ENCODE peak calls at places on chromosomes 16 and 17, in six cellular contexts. D is GM10248; X is activated CD8-positive, alpha-beta T cell treated with anti-CD3 and anti-CD28 coated beads for 36 hours; T is fibroblast of lung; B is Peyer's patch; V is dorsolateral prefrontal cortex. N is an unnamed sample.

GRCh38 chr17:75011788-75012319 is 616 bp upstream of the MRPL58 start:
- DNase-seq in V (peak), B (peak), T (peak), D (no peak), X (no peak), N (peak)

GRCh38 chr16:57901480-57902069 is 69.4 kb downstream of the CNGB1 start:
- DNase-seq in B (no peak), V (no peak), T (no peak), X (no peak), D (no peak), N (no peak)

GRCh38 chr16:12170103-12171025 is 193.8 kb downstream of the SNX29 start:
- DNase-seq in X (no peak), D (no peak), T (peak), B (no peak), V (peak), N (no peak)

GRCh38 chr17:66701462-66701861 is 133.5 kb upstream of the CACNG5 start:
- DNase-seq in T (no peak), X (no peak), V (no peak), B (no peak), D (no peak), N (no peak)

GRCh38 chr17:54992797-54993639 is 24.5 kb downstream of the STXBP4 start:
- DNase-seq in D (peak), B (no peak), X (no peak), T (peak), V (no peak), N (peak)

GRCh38 chr16:78501744-78502143 is 402.3 kb downstream of the WWOX start:
- DNase-seq in T (no peak), D (no peak), V (no peak), X (no peak), B (no peak), N (no peak)

GRCh38 chr17:49990921-49991320 is 4.1 kb downstream of the DLX3 start:
- DNase-seq in V (no peak), D (no peak), B (no peak), T (no peak), X (no peak), N (no peak)

GRCh38 chr16:56682703-56683397 is 580 bp downstream of the MT1X start:
- DNase-seq in X (no peak), V (no peak), T (no peak), B (no peak), D (no peak), N (no peak)

GRCh38 chr16:65634291-65634690 is 512.4 kb upstream of the CDH11 start:
- DNase-seq in X (no peak), D (no peak), V (no peak), T (no peak), B (no peak), N (no peak)

GRCh38 chr17:52420555-52421078 is 262.1 kb upstream of the CA10 start:
- DNase-seq in V (no peak), B (no peak), D (no peak), T (no peak), X (no peak), N (no peak)

GRCh38 chr16:1167276-1168107 is 14.6 kb downstream of the CACNA1H start:
- DNase-seq in B (no peak), T (no peak), V (peak), X (no peak), D (no peak), N (no peak)

GRCh38 chr17:56679767-56680422 is 86.4 kb downstream of the NOG start:
- DNase-seq in B (no peak), D (no peak), V (no peak), X (no peak), T (no peak), N (no peak)

GRCh38 chr17:58336456-58337094 is 8.0 kb upstream of the TSPOAP1 start:
- DNase-seq in V (no peak), D (no peak), T (peak), B (no peak), X (no peak), N (no peak)

GRCh38 chr17:49996495-49997255 is 1.7 kb upstream of the DLX3 start:
- DNase-seq in V (no peak), X (peak), T (peak), D (peak), B (peak), N (peak)

GRCh38 chr17:74442670-74443515 is 11.0 kb downstream of the GPRC5C start:
- DNase-seq in B (peak), D (peak), T (peak), V (peak), X (peak), N (peak)

GRCh38 chr16:90008708-90009145 is 10.5 kb downstream of the DBNDD1 start:
- DNase-seq in B (peak), V (no peak), D (peak), X (peak), T (no peak), N (peak)

GRCh38 chr16:72836985-72837384 is 210.9 kb downstream of the ZFHX3 start:
- DNase-seq in B (no peak), T (no peak), X (no peak), V (no peak), D (no peak), N (no peak)

GRCh38 chr17:47253541-47254402 is at the start of gene ITGB3:
- DNase-seq in D (peak), B (peak), X (peak), V (no peak), T (peak), N (peak)
- TF ChIP-seq CTCF in D (peak), B (peak), X (peak), V (peak), T (peak), N (peak)

DNA sequence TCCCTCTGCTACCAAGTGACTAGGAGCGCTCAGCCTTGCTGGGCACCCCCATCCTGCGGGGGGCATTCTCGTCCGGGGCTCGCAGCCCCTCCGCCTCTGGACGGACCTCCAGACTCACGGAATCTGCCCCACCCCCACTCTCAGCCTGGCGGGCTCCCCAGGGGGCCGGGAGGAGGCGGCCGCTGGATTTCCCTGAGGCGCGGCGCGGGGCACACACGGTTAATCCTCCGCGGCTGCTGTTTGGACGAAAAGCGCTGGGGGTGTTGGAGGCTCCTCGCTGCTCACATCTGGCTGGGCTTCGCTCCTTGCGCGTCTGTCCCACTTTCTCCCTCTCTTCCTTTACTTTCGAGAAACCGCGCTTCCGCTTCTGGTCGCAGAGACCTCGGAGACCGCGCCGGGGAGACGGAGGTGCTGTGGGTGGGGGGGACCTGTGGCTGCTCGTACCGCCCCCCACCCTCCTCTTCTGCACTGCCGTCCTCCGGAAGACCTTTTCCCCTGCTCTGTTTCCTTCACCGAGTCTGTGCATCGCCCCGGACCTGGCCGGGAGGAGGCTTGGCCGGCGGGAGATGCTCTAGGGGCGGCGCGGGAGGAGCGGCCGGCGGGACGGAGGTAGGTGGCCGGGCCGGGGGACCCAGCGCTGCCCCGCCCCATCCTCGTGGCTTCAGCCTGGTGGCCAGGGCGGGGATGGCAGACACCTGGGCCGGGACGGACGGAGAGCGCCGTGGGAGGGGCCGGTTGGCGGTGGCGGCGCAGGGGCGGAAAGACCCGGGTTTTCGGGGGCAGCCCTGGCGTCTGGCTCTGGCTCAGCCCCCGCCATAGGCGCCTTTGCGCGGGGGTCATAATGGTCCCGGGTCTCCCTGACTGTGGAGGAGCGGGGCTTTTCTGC is at the start of gene C1QTNF1:
- DNase-seq in T (peak), B (no peak), D (peak), X (peak), V (no peak), N (peak)
- TF ChIP-seq CTCF in T (no peak), B (peak), D (no peak), X (peak), V (no peak), N (peak)

DNA sequence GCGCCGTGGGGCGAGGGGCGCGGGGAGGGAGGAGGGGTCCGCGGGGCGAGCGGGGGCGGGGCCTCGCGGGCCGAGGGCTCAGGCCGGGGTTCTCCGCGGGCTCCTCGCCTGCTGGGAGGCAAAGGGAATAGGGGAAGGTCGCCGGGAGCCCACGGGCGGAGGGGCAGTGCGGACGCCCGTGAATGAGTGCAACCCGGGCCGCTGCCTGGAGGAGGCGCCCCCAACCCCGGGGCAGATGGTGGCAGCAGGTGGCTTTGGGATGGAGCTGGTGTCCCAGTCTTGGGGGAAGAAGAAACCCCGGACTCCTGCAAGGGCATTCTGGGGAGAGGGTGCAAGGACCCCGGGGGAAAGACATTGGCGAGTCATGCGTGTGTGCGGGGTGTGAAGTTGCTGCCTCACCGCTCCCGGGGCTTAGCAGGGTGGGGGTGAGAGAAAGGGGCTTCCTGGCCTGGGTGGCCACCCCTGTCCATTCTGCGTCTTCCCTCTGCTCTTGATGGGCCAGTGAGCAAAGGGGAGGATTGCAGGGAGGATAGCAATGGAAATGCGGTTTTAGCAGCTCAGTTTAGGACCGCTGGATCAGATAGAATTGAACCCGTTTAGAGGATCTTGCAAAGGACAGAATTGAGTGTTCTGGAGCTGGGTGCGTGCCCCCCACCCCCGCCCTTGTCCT is 508 bp downstream of the KIAA0513 start:
- DNase-seq in V (no peak), D (no peak), X (peak), T (no peak), B (no peak), N (peak)
- TF ChIP-seq CTCF in V (no peak), D (peak), X (peak), T (peak), B (peak), N (peak)

GRCh38 chr17:63985387-63986140 is 12.6 kb upstream of the PRR29 start:
- DNase-seq in X (no peak), V (no peak), T (no peak), D (no peak), B (no peak), N (no peak)
- TF ChIP-seq CTCF in X (no peak), V (no peak), T (no peak), D (no peak), B (no peak), N (no peak)

DNA sequence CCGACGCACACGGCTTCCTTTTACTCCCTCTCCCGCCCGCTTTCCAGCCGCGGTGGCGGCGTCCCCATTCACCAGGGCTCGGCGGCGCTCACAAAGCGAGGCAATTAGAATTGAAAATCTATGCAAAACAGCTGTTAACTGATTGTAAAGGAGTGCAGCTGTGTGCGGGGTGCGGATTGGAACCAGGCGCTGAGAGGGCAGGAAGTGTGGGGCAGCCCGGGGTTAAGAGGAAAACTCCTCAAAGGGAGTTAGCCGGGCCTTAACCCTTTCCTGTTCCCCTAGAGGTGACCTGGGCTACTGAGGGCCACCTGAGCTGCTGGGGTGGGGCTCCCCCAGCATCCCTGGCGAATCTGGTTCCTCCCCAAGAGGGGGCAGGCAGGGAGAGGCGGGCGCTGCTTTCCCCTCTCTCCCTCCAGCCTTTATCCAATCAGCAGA is 5.8 kb upstream of the GSE1 start:
- DNase-seq in B (peak), D (no peak), V (no peak), T (peak), X (peak), N (no peak)
- TF ChIP-seq CTCF in B (peak), D (no peak), V (no peak), T (no peak), X (no peak), N (no peak)

DNA sequence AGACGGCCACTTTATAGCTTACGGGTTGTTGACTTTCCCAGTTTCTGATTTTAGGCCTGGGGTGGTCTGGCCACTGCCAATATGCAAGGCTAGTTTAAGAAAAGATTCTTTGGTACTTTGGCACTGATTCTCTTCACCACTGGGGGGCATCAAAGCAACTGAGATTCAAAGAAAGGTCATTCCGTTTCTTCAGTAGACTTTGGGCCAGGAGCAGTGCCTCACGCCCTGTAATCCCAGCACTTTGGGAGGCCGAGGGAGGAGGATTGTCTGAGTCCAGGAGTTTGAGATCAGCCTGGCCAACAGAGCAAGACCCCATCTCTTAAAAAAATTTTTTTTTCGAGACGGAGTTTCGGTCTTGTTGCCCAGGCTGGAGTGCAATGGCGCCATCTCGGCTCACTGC is 53.0 kb downstream of the RPA1 start:
- DNase-seq in T (peak), B (no peak), D (peak), X (peak), V (no peak), N (peak)
- TF ChIP-seq CTCF in T (peak), B (peak), D (peak), X (peak), V (peak), N (peak)

DNA sequence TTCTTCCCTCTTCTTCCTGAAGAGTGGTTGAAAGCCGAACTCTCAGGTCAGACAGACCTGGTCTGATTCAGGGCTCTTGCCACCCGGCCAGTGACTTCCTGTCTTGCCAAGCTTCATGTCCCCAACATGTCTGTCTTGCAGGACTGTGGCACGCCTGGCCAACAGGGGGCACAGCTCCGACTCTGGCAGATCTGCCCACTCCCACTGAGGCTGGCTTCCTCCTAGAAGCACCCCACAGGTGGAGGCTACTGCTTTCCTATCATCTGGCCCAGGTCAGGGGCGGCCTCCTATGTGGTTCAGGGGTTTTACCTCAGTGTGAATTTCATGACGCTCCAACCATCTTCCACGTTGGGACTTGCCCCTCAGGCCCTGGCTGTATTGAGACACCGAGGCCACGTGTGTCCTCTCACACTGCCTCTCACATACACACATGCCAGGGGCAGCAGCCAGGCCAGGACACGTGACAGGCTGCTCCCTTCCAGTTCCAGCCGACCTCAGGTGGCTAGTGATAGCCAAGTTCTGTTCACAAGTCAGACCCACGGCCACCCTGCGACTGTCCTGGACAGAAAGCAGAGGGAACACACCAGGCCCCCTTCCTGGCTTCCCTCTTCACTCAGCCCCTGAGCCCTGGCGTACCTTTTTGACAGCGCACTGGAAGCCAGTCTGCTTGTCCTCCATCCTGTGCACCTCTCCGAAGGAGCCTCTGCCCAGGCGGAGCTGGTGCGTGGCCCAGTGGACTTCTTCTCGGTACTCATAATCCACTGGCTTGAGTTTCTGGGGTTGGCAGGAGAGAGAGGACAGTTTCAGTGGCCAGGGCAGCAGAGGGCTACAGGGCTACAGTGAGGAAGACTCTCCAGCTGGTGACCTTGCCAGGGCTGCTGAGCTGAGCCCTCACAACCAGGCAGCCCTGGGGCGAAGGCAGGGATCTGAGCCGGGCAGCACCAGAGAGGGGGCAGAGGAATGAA is 22.6 kb upstream of the SPATA32 start:
- DNase-seq in T (no peak), V (no peak), D (no peak), X (peak), B (peak), N (no peak)
- TF ChIP-seq CTCF in T (no peak), V (no peak), D (peak), X (no peak), B (peak), N (peak)

N was measured in GM13977.